ENCODE peak calls at places on chromosomes 1 and 21, in four cellular contexts. F is astrocyte of the cerebellum; S is naive thymus-derived CD4-positive, alpha-beta T cell; C is pancreas. R is an unnamed sample.

GRCh38 chr1:161166669-161167548 is 683 bp downstream of the PPOX start:
- DNase-seq in F (no peak), S (no peak), C (no peak), R (no peak)

GRCh38 chr1:159012495-159012894 is 2.8 kb downstream of the IFI16 start:
- DNase-seq in S (peak; percentile 58), F (no peak), C (no peak), R (peak; percentile 72)

GRCh38 chr1:30982431-30982830 is 73.9 kb upstream of the SDC3 start:
- DNase-seq in F (no peak), C (no peak), S (no peak), R (no peak)

GRCh38 chr21:45304945-45305344 is 17.2 kb upstream of the POFUT2 start:
- DNase-seq in F (no peak), S (no peak), C (no peak), R (no peak)

GRCh38 chr1:225896937-225897549 is 8.1 kb upstream of the LEFTY1 start:
- DNase-seq in C (peak; percentile 52), S (peak; percentile 88), F (no peak), R (peak; percentile 88)

GRCh38 chr1:4064150-4064889 is 164.2 kb upstream of the C1orf174 start:
- DNase-seq in F (no peak), S (no peak), C (no peak), R (no peak)

GRCh38 chr1:227885648-227886502 is 61.9 kb downstream of the WNT9A start:
- DNase-seq in F (peak; percentile 31), S (no peak), C (no peak), R (no peak)

GRCh38 chr1:154751690-154752089 is 118.4 kb downstream of the KCNN3 start:
- DNase-seq in F (no peak), S (no peak), C (no peak), R (no peak)

GRCh38 chr1:44507490-44508396 is 102.7 kb downstream of the RNF220 start:
- DNase-seq in C (no peak), F (no peak), S (no peak), R (no peak)

GRCh38 chr1:172375227-172375631 is 45.3 kb upstream of the C1orf105 start:
- DNase-seq in C (no peak), F (no peak), S (no peak), R (no peak)

GRCh38 chr1:53557369-53557768 is 98.2 kb downstream of the DMRTB1 start:
- DNase-seq in S (no peak), F (no peak), C (no peak), R (no peak)

GRCh38 chr1:206023682-206024081 is at the start of gene CTSE:
- DNase-seq in F (no peak), C (no peak), S (no peak), R (no peak)

GRCh38 chr1:228320394-228320793 is 86.2 kb downstream of the TRIM11 start:
- DNase-seq in C (no peak), S (no peak), F (no peak), R (no peak)

GRCh38 chr1:112866151-112866550 is 89.8 kb downstream of the SLC16A1 start:
- DNase-seq in C (no peak), F (peak; percentile 40), S (no peak), R (no peak)

GRCh38 chr1:3504151-3504822 is 49.8 kb downstream of the ARHGEF16 start:
- DNase-seq in F (peak; percentile 79), C (no peak), S (no peak), R (no peak)

GRCh38 chr1:186768906-186769305 is 59.8 kb upstream of the PLA2G4A start:
- DNase-seq in F (no peak), C (no peak), S (no peak), R (no peak)

GRCh38 chr21:43658769-43659135 is 536 bp downstream of the HSF2BP start:
- DNase-seq in F (no peak), C (no peak), S (no peak), R (no peak)

GRCh38 chr21:25487046-25487594 is 120.2 kb downstream of the MRPL39 start:
- DNase-seq in S (no peak), F (no peak), C (no peak), R (no peak)

GRCh38 chr1:46451948-46452930 is 37.4 kb upstream of the DMBX1 start:
- DNase-seq in S (no peak), F (no peak), C (no peak), R (no peak)

GRCh38 chr1:51948491-51948915 is 42.0 kb downstream of the RAB3B start:
- DNase-seq in F (no peak), S (no peak), C (no peak), R (no peak)

GRCh38 chr1:219085082-219085481 is 88.6 kb upstream of the LYPLAL1 start:
- DNase-seq in C (no peak), S (no peak), F (no peak), R (no peak)

GRCh38 chr1:31814041-31814511 is 1.7 kb downstream of the SPOCD1 start:
- DNase-seq in C (no peak), F (no peak), S (no peak), R (no peak)

GRCh38 chr1:75731881-75732280 is 7.4 kb downstream of the ACADM start:
- DNase-seq in C (no peak), S (no peak), F (no peak), R (no peak)

GRCh38 chr21:41769521-41769920 is 2.7 kb upstream of the RIPK4 start:
- DNase-seq in C (no peak), S (no peak), F (no peak), R (no peak)

GRCh38 chr1:227323164-227323955 is 5.1 kb upstream of the CDC42BPA start:
- DNase-seq in F (no peak), C (peak; percentile 32), S (no peak), R (no peak)

GRCh38 chr1:181089777-181090505 is 1.4 kb downstream of the IER5 start:
- DNase-seq in F (no peak), S (peak; percentile 63), C (peak; percentile 57), R (peak; percentile 36)

GRCh38 chr1:206951318-206952105 is 5.2 kb upstream of the PIGR start:
- DNase-seq in S (no peak), F (no peak), C (peak; percentile 23), R (no peak)

GRCh38 chr1:97901017-97901658 is 19.7 kb downstream of the DPYD start:
- DNase-seq in S (no peak), F (no peak), C (no peak), R (no peak)

GRCh38 chr1:206609229-206609991 is 2.9 kb downstream of the EIF2D start:
- DNase-seq in S (no peak), F (no peak), C (no peak), R (peak; percentile 19)

GRCh38 chr1:204473415-204473965 is 21.1 kb downstream of the PIK3C2B start:
- DNase-seq in S (no peak), F (no peak), C (no peak), R (no peak)

GRCh38 chr1:67342002-67342890 is 34.6 kb downstream of the IL12RB2 start:
- DNase-seq in C (no peak), S (no peak), F (no peak), R (no peak)

GRCh38 chr21:31298618-31299269 is 45.3 kb downstream of the TIAM1 start:
- DNase-seq in S (no peak), C (no peak), F (peak; percentile 33), R (no peak)

GRCh38 chr1:15767941-15768340 is 9.3 kb downstream of the FBLIM1 start:
- DNase-seq in F (no peak), S (no peak), C (no peak), R (no peak)

GRCh38 chr1:21206117-21206516 is 29.4 kb upstream of the EIF4G3 start:
- DNase-seq in S (no peak), C (no peak), F (no peak), R (no peak)

GRCh38 chr21:45383615-45384201 is 21.3 kb upstream of the COL18A1 start:
- DNase-seq in S (no peak), C (no peak), F (no peak), R (no peak)

GRCh38 chr1:16012590-16013219 is 5.1 kb downstream of the HSPB7 start:
- DNase-seq in S (peak; percentile 18), F (peak; percentile 24), C (peak; percentile 67), R (no peak)

GRCh38 chr1:170765279-170765678 is 101.3 kb downstream of the PRRX1 start:
- DNase-seq in C (no peak), F (no peak), S (no peak), R (no peak)
- H3K4me3 ChIP-seq in C (no peak overlapping the region), F (no peak overlapping the region), S (no peak overlapping the region), R (no peak overlapping the region)

DNA sequence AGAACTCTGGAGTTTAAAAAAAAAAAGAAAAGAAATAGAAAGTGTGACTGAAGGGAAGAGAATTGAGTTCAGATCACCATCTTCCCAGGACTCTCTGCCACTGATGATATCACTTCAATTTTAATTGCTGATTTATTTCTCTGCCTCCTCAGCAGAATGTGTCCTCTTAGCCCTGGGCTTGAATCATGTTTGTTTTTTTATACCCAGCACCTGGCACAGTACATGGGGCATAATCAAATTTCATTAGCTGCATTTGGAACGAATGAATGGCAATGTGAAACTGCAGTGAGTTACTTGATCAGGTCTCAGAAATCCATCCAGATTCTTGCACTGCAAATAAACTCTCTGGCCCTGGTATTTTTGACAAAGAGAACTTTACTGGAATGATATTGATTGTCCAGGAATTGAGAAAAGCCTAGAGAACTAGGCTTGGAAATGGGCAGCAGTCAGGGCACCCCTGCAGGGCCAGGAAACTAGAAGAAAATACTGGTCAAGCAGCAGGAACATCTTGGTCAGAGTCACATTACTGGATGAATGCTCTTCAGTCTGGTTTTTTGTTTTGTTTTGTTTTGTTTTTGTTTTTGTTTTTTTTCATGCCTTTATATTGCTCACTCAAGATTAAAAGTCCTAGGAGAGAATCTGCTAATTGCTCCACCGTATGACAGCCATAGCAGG is 103.8 kb upstream of the FAM78B start:
- DNase-seq in F (no peak), C (no peak), S (no peak), R (no peak)
- H3K4me3 ChIP-seq in F (no peak overlapping the region), C (no peak overlapping the region), S (no peak overlapping the region), R (no peak overlapping the region)

GRCh38 chr1:39104158-39105060 is 78.3 kb downstream of the NDUFS5 start:
- DNase-seq in S (no peak), C (no peak), F (no peak), R (no peak)
- H3K4me3 ChIP-seq in S (no peak overlapping the region), C (peak overlapping the region; percentile 92), F (peak overlapping the region; percentile 79), R (peak overlapping the region; percentile 66)

GRCh38 chr1:198934414-198934813 is 295.6 kb downstream of the PTPRC start:
- DNase-seq in C (no peak), S (no peak), F (no peak), R (no peak)
- H3K4me3 ChIP-seq in C (no peak overlapping the region), S (peak overlapping the region; percentile 47), F (peak overlapping the region; percentile 74), R (peak overlapping the region; percentile 73)

GRCh38 chr1:115098979-115099692 is 9.8 kb upstream of the TSPAN2 start:
- DNase-seq in S (peak; percentile 94), F (no peak), C (no peak), R (peak; percentile 96)
- H3K4me3 ChIP-seq in S (peak overlapping the region; percentile 58), F (peak overlapping the region; percentile 26), C (peak overlapping the region; percentile 11), R (peak overlapping the region; percentile 57)

DNA sequence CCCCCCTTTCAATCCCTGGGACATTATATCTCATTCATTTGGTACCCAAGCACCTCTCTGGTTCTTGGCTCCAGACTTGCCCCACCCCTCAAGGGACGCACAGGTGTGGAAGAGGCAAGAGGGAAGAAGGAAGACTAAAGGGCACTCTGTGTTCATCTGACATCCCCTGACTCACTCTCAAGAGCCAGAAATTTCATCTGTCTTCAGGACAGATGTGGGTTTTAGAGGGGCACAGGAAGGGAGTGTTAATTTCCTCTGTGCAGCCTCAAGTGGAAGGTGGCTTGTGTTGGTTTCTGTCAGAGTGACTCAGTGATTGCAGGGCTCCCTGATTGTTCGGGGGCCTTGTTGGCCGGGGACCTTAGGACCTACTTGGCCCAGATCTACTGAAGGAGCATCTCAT is 2.4 kb downstream of the C2CD4D start:
- DNase-seq in C (no peak), S (no peak), F (no peak), R (no peak)
- H3K4me3 ChIP-seq in C (no peak overlapping the region), S (no peak overlapping the region), F (no peak overlapping the region), R (no peak overlapping the region)

R was measured in Jurkat, Clone E6-1.